ENCODE peak calls at places on chromosome 14, in five cellular contexts. R, D, X, J and U are unnamed samples.

GRCh38 chr14:23631702-23632460 is 4.3 kb upstream of the DHRS2 start:
- DNase-seq in X (peak), J (peak), D (peak), R (peak), U (peak)

GRCh38 chr14:34081126-34081575 is 130.3 kb upstream of the EGLN3 start:
- DNase-seq in D (no peak), J (peak), X (no peak), R (peak), U (no peak)

GRCh38 chr14:91752956-91753355 is 21.1 kb upstream of the CATSPERB start:
- DNase-seq in R (no peak), X (no peak), J (no peak), D (no peak), U (no peak)

GRCh38 chr14:86712176-86712575 is 1182.2 kb downstream of the FLRT2 start:
- DNase-seq in D (no peak), R (peak), J (no peak), X (no peak), U (no peak)

GRCh38 chr14:70882771-70883492 is 24.3 kb upstream of the PCNX1 start:
- DNase-seq in D (no peak), X (no peak), R (peak), J (peak), U (no peak)

GRCh38 chr14:68655021-68655811 is 137.7 kb downstream of the ZFP36L1 start:
- DNase-seq in D (no peak), X (peak), J (no peak), R (peak), U (no peak)

GRCh38 chr14:21308132-21308478 is 28.2 kb downstream of the RPGRIP1 start:
- DNase-seq in J (no peak), R (no peak), D (peak), X (no peak), U (no peak)

GRCh38 chr14:100660498-100661339 is 66.0 kb upstream of the DLK1 start:
- DNase-seq in X (no peak), J (no peak), R (no peak), D (no peak), U (no peak)

GRCh38 chr14:91858536-91859275 is 8.6 kb downstream of the TC2N start:
- DNase-seq in D (peak), J (peak), X (no peak), R (peak), U (no peak)

GRCh38 chr14:54252072-54252730 is 144.6 kb upstream of the CDKN3 start:
- DNase-seq in J (peak), X (no peak), D (no peak), R (peak), U (peak)

GRCh38 chr14:104429291-104429861 is 150.2 kb upstream of the C14orf180 start:
- DNase-seq in R (no peak), X (no peak), D (peak), J (no peak), U (no peak)

GRCh38 chr14:95500772-95501401 is 15.6 kb downstream of the SYNE3 start:
- DNase-seq in R (peak), D (no peak), J (peak), X (peak), U (no peak)

GRCh38 chr14:80464531-80465149 is 253.3 kb upstream of the DIO2 start:
- DNase-seq in R (no peak), J (no peak), X (no peak), D (no peak), U (no peak)

GRCh38 chr14:90698379-90698869 is 117.8 kb downstream of the TTC7B start:
- DNase-seq in J (peak), X (peak), R (peak), D (no peak), U (peak)

GRCh38 chr14:77615231-77616132 is 955 bp downstream of the SPTLC2 start:
- DNase-seq in J (no peak), D (no peak), X (no peak), R (no peak), U (no peak)

GRCh38 chr14:69999246-69999645 is 120.0 kb downstream of the SMOC1 start:
- DNase-seq in X (no peak), J (peak), R (peak), D (no peak), U (peak)

GRCh38 chr14:23514009-23514962 is 37.3 kb downstream of the ZFHX2 start:
- DNase-seq in R (no peak), J (peak), X (no peak), D (no peak), U (no peak)